ENCODE peak calls at places on chromosomes 11 and 22, in six cellular contexts. T is GDM1, K is H7, L is heart right ventricle, A is NCI-H510A treated with DMSO at 0.1 percent for 48 hours, M is activated gamma-delta T cell. I is an unnamed sample.

GRCh38 chr11:68014157-68014965 is 4.2 kb downstream of the ALDH3B1 start:
- DNase-seq in L (no peak), A (peak), M (no peak), K (no peak), T (no peak), I (no peak)

GRCh38 chr11:87819141-87819540 is 356.1 kb downstream of the RAB38 start:
- DNase-seq in K (no peak), T (no peak), M (no peak), A (no peak), L (no peak), I (no peak)

GRCh38 chr11:102451693-102452460 is 688 bp downstream of the TMEM123 start:
- DNase-seq in M (peak), A (peak), L (peak), T (peak), K (peak), I (peak)

GRCh38 chr11:58688779-58689503 is 42.8 kb downstream of the GLYAT start:
- DNase-seq in T (no peak), M (no peak), K (no peak), L (no peak), A (no peak), I (no peak)

GRCh38 chr11:133693110-133693509 is 152.2 kb downstream of the SPATA19 start:
- DNase-seq in T (no peak), A (no peak), L (peak), K (no peak), M (no peak), I (no peak)

GRCh38 chr11:131246156-131246555 is 124.3 kb upstream of the NTM start:
- DNase-seq in L (no peak), T (no peak), K (no peak), M (no peak), A (no peak), I (no peak)

GRCh38 chr11:75913984-75914383 is 99.0 kb downstream of the UVRAG start:
- DNase-seq in L (no peak), T (no peak), A (no peak), M (no peak), K (no peak), I (no peak)

GRCh38 chr22:47154621-47155081 is 392.2 kb downstream of the TBC1D22A start:
- DNase-seq in T (no peak), L (peak), M (no peak), K (no peak), A (no peak), I (no peak)

GRCh38 chr22:26573026-26573662 is 16.8 kb downstream of the TPST2 start:
- DNase-seq in L (peak), K (no peak), T (peak), M (no peak), A (no peak), I (no peak)

I was measured in MM.1S.